ENCODE peak calls at places on chromosomes 3 and 15, in ten cellular contexts. One of them, this sample, is unnamed.

GRCh38 chr15:67021455-67021854 is 43.9 kb upstream of the SMAD3 start:
- DNase-seq in AG04449: no peak
- DNase-seq in stomach: no peak
- DNase-seq in dorsolateral prefrontal cortex: no peak
- DNase-seq in AG10803: no peak
- DNase-seq in A673: no peak
- DNase-seq in cardiac muscle cell: no peak
- DNase-seq in CD8-positive, alpha-beta T cell: no peak
- DNase-seq in choroid plexus epithelial cell: no peak
- DNase-seq in bronchial epithelial cell: peak; percentile 69
- DNase-seq in this sample: no peak

GRCh38 chr3:87298111-87298718 is 21.8 kb upstream of the POU1F1 start:
- DNase-seq in AG04449: no peak
- DNase-seq in stomach: no peak
- DNase-seq in dorsolateral prefrontal cortex: no peak
- DNase-seq in AG10803: peak; percentile 28
- DNase-seq in A673: peak; percentile 84
- DNase-seq in cardiac muscle cell: peak; percentile 51
- DNase-seq in CD8-positive, alpha-beta T cell: no peak
- DNase-seq in choroid plexus epithelial cell: peak; percentile 72
- DNase-seq in bronchial epithelial cell: peak; percentile 47
- DNase-seq in this sample: no peak

GRCh38 chr3:174862101-174862500 is 3.0 kb downstream of the NAALADL2 start:
- DNase-seq in AG04449: no peak
- DNase-seq in stomach: peak; percentile 60
- DNase-seq in dorsolateral prefrontal cortex: no peak
- DNase-seq in AG10803: no peak
- DNase-seq in A673: peak; percentile 1
- DNase-seq in cardiac muscle cell: peak; percentile 4
- DNase-seq in CD8-positive, alpha-beta T cell: no peak
- DNase-seq in choroid plexus epithelial cell: peak; percentile 41
- DNase-seq in bronchial epithelial cell: peak; percentile 77
- DNase-seq in this sample: no peak

GRCh38 chr3:12312010-12312409 is 23.1 kb downstream of the PPARG start:
- DNase-seq in AG04449: no peak
- DNase-seq in stomach: no peak
- DNase-seq in dorsolateral prefrontal cortex: no peak
- DNase-seq in AG10803: no peak
- DNase-seq in A673: no peak
- DNase-seq in cardiac muscle cell: no peak
- DNase-seq in CD8-positive, alpha-beta T cell: no peak
- DNase-seq in choroid plexus epithelial cell: no peak
- DNase-seq in bronchial epithelial cell: peak; percentile 59
- DNase-seq in this sample: no peak

GRCh38 chr3:186849392-186849975 is 7.0 kb downstream of the ADIPOQ start:
- DNase-seq in AG04449: no peak
- DNase-seq in stomach: no peak
- DNase-seq in dorsolateral prefrontal cortex: no peak
- DNase-seq in AG10803: no peak
- DNase-seq in A673: peak; percentile 67
- DNase-seq in cardiac muscle cell: peak; percentile 59
- DNase-seq in CD8-positive, alpha-beta T cell: no peak
- DNase-seq in choroid plexus epithelial cell: peak; percentile 76
- DNase-seq in bronchial epithelial cell: peak; percentile 63
- DNase-seq in this sample: peak; percentile 29

GRCh38 chr3:129016725-129017530 is 15.8 kb downstream of the EFCC1 start:
- DNase-seq in AG04449: no peak
- DNase-seq in stomach: no peak
- DNase-seq in dorsolateral prefrontal cortex: no peak
- DNase-seq in AG10803: no peak
- DNase-seq in A673: no peak
- DNase-seq in cardiac muscle cell: no peak
- DNase-seq in CD8-positive, alpha-beta T cell: no peak
- DNase-seq in choroid plexus epithelial cell: no peak
- DNase-seq in bronchial epithelial cell: no peak
- DNase-seq in this sample: no peak

GRCh38 chr3:4818164-4818563 is 161.1 kb upstream of the BHLHE40 start:
- DNase-seq in AG04449: no peak
- DNase-seq in stomach: no peak
- DNase-seq in dorsolateral prefrontal cortex: no peak
- DNase-seq in AG10803: no peak
- DNase-seq in A673: no peak
- DNase-seq in cardiac muscle cell: no peak
- DNase-seq in CD8-positive, alpha-beta T cell: no peak
- DNase-seq in choroid plexus epithelial cell: no peak
- DNase-seq in bronchial epithelial cell: no peak
- DNase-seq in this sample: no peak

GRCh38 chr3:136142592-136142991 is 53.5 kb downstream of the MSL2 start:
- DNase-seq in AG04449: peak; percentile 73
- DNase-seq in stomach: no peak
- DNase-seq in dorsolateral prefrontal cortex: no peak
- DNase-seq in AG10803: peak; percentile 94
- DNase-seq in A673: peak; percentile 90
- DNase-seq in cardiac muscle cell: no peak
- DNase-seq in CD8-positive, alpha-beta T cell: no peak
- DNase-seq in choroid plexus epithelial cell: peak; percentile 87
- DNase-seq in bronchial epithelial cell: peak; percentile 98
- DNase-seq in this sample: no peak

GRCh38 chr15:48021336-48022086 is 99.3 kb upstream of the SLC24A5 start:
- DNase-seq in AG04449: no peak
- DNase-seq in stomach: no peak
- DNase-seq in dorsolateral prefrontal cortex: no peak
- DNase-seq in AG10803: no peak
- DNase-seq in A673: no peak
- DNase-seq in cardiac muscle cell: peak; percentile 14
- DNase-seq in CD8-positive, alpha-beta T cell: no peak
- DNase-seq in choroid plexus epithelial cell: peak; percentile 57
- DNase-seq in bronchial epithelial cell: peak; percentile 48
- DNase-seq in this sample: no peak

GRCh38 chr15:34795267-34796081 is at the start of gene ACTC1:
- DNase-seq in AG04449: no peak
- DNase-seq in stomach: peak; percentile 27
- DNase-seq in dorsolateral prefrontal cortex: peak; percentile 64
- DNase-seq in AG10803: peak; percentile 54
- DNase-seq in A673: no peak
- DNase-seq in cardiac muscle cell: peak; percentile 96
- DNase-seq in CD8-positive, alpha-beta T cell: no peak
- DNase-seq in choroid plexus epithelial cell: peak; percentile 37
- DNase-seq in bronchial epithelial cell: peak; percentile 21
- DNase-seq in this sample: no peak

GRCh38 chr15:41417812-41418211 is 917 bp downstream of the RTF1 start:
- DNase-seq in AG04449: no peak
- DNase-seq in stomach: no peak
- DNase-seq in dorsolateral prefrontal cortex: no peak
- DNase-seq in AG10803: peak; percentile 22
- DNase-seq in A673: no peak
- DNase-seq in cardiac muscle cell: peak; percentile 16
- DNase-seq in CD8-positive, alpha-beta T cell: no peak
- DNase-seq in choroid plexus epithelial cell: peak; percentile 27
- DNase-seq in bronchial epithelial cell: no peak
- DNase-seq in this sample: no peak

GRCh38 chr15:85905626-85906025 is 110.9 kb upstream of the KLHL25 start:
- DNase-seq in AG04449: no peak
- DNase-seq in stomach: no peak
- DNase-seq in dorsolateral prefrontal cortex: no peak
- DNase-seq in AG10803: no peak
- DNase-seq in A673: no peak
- DNase-seq in cardiac muscle cell: no peak
- DNase-seq in CD8-positive, alpha-beta T cell: no peak
- DNase-seq in choroid plexus epithelial cell: no peak
- DNase-seq in bronchial epithelial cell: no peak
- DNase-seq in this sample: no peak

GRCh38 chr3:15439476-15439875 is 12.1 kb downstream of the EAF1 start:
- DNase-seq in AG04449: no peak
- DNase-seq in stomach: no peak
- DNase-seq in dorsolateral prefrontal cortex: no peak
- DNase-seq in AG10803: peak; percentile 36
- DNase-seq in A673: no peak
- DNase-seq in cardiac muscle cell: no peak
- DNase-seq in CD8-positive, alpha-beta T cell: no peak
- DNase-seq in choroid plexus epithelial cell: no peak
- DNase-seq in bronchial epithelial cell: peak; percentile 68
- DNase-seq in this sample: no peak

GRCh38 chr15:43091859-43092258 is 14.0 kb downstream of the UBR1 start:
- DNase-seq in AG04449: no peak
- DNase-seq in stomach: no peak
- DNase-seq in dorsolateral prefrontal cortex: no peak
- DNase-seq in AG10803: no peak
- DNase-seq in A673: no peak
- DNase-seq in cardiac muscle cell: no peak
- DNase-seq in CD8-positive, alpha-beta T cell: no peak
- DNase-seq in choroid plexus epithelial cell: no peak
- DNase-seq in bronchial epithelial cell: no peak
- DNase-seq in this sample: no peak

GRCh38 chr3:141659821-141660597 is 78.1 kb upstream of the RNF7 start:
- DNase-seq in AG04449: no peak
- DNase-seq in stomach: peak; percentile 64
- DNase-seq in dorsolateral prefrontal cortex: peak; percentile 64
- DNase-seq in AG10803: peak; percentile 44
- DNase-seq in A673: peak; percentile 43
- DNase-seq in cardiac muscle cell: peak; percentile 83
- DNase-seq in CD8-positive, alpha-beta T cell: no peak
- DNase-seq in choroid plexus epithelial cell: peak; percentile 33
- DNase-seq in bronchial epithelial cell: no peak
- DNase-seq in this sample: peak; percentile 41

GRCh38 chr15:65336767-65337435 is 32.4 kb downstream of the RNU5B-1 start:
- DNase-seq in AG04449: no peak
- DNase-seq in stomach: no peak
- DNase-seq in dorsolateral prefrontal cortex: peak; percentile 21
- DNase-seq in AG10803: no peak
- DNase-seq in A673: peak; percentile 17
- DNase-seq in cardiac muscle cell: no peak
- DNase-seq in CD8-positive, alpha-beta T cell: no peak
- DNase-seq in choroid plexus epithelial cell: no peak
- DNase-seq in bronchial epithelial cell: no peak
- DNase-seq in this sample: no peak

GRCh38 chr15:80703965-80704364 is 8.9 kb downstream of the ABHD17C start:
- DNase-seq in AG04449: no peak
- DNase-seq in stomach: no peak
- DNase-seq in dorsolateral prefrontal cortex: no peak
- DNase-seq in AG10803: no peak
- DNase-seq in A673: no peak
- DNase-seq in cardiac muscle cell: no peak
- DNase-seq in CD8-positive, alpha-beta T cell: no peak
- DNase-seq in choroid plexus epithelial cell: no peak
- DNase-seq in bronchial epithelial cell: no peak
- DNase-seq in this sample: no peak

DNA sequence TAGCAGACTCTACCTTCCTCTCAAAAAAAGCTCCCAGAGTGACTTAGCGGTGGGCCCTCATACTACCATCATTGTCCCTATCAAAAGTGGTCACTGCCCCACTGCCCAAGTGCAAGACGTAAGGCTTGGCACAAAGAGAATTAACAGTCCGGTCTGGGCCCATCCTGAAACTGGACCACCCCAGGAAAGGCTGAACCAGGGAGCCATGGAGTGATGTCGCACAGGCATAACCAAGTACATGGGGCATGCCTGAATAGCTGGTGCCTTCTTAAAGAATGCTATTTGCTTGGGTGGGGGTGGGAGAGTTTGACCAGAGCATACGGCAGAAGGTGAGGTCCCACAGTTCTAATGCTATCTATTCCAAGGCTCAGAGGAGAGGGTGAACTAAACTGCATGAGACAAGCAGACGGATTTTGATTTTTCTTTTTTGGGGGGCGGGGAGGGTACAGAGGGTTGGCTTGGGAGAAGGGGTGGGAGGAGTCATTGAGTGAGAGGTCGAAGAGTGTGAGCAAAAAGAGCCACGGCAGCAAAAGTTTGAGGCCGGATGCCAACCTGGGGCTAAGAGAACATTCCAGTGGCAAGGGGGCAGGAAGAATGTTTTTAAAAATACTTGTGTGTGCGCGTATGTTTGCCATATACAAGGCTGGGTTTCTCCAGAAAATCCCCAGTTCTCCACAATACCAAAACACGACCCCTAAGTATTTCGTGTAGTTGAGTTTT is 50.2 kb downstream of the FAM174B start:
- DNase-seq in AG04449: no peak
- DNase-seq in stomach: no peak
- DNase-seq in dorsolateral prefrontal cortex: no peak
- DNase-seq in AG10803: peak; percentile 16
- DNase-seq in A673: no peak
- DNase-seq in cardiac muscle cell: no peak
- DNase-seq in CD8-positive, alpha-beta T cell: no peak
- DNase-seq in choroid plexus epithelial cell: no peak
- DNase-seq in bronchial epithelial cell: no peak
- DNase-seq in this sample: no peak
- TF ChIP-seq CTCF in AG04449: no peak
- TF ChIP-seq CTCF in stomach: no peak
- TF ChIP-seq CTCF in dorsolateral prefrontal cortex: no peak
- TF ChIP-seq CTCF in AG10803: no peak
- TF ChIP-seq CTCF in A673: no peak
- TF ChIP-seq CTCF in cardiac muscle cell: no peak
- TF ChIP-seq CTCF in CD8-positive, alpha-beta T cell: no peak
- TF ChIP-seq CTCF in choroid plexus epithelial cell: no peak
- TF ChIP-seq CTCF in bronchial epithelial cell: no peak
- TF ChIP-seq CTCF in this sample: no peak

GRCh38 chr15:83973816-83974215 is 261.8 kb upstream of the GOLGA6L4 start:
- DNase-seq in AG04449: no peak
- DNase-seq in stomach: no peak
- DNase-seq in dorsolateral prefrontal cortex: no peak
- DNase-seq in AG10803: no peak
- DNase-seq in A673: peak; percentile 37
- DNase-seq in cardiac muscle cell: no peak
- DNase-seq in CD8-positive, alpha-beta T cell: no peak
- DNase-seq in choroid plexus epithelial cell: peak; percentile 36
- DNase-seq in bronchial epithelial cell: peak; percentile 11
- DNase-seq in this sample: no peak
- TF ChIP-seq CTCF in AG04449: no peak
- TF ChIP-seq CTCF in stomach: no peak
- TF ChIP-seq CTCF in dorsolateral prefrontal cortex: no peak
- TF ChIP-seq CTCF in AG10803: peak; percentile 30
- TF ChIP-seq CTCF in A673: peak; percentile 69
- TF ChIP-seq CTCF in cardiac muscle cell: peak; percentile 47
- TF ChIP-seq CTCF in CD8-positive, alpha-beta T cell: no peak
- TF ChIP-seq CTCF in choroid plexus epithelial cell: peak; percentile 62
- TF ChIP-seq CTCF in bronchial epithelial cell: peak; percentile 58
- TF ChIP-seq CTCF in this sample: peak; percentile 15

GRCh38 chr3:134453631-134454030 is 32.2 kb downstream of the ANAPC13 start:
- DNase-seq in AG04449: no peak
- DNase-seq in stomach: no peak
- DNase-seq in dorsolateral prefrontal cortex: no peak
- DNase-seq in AG10803: no peak
- DNase-seq in A673: peak; percentile 57
- DNase-seq in cardiac muscle cell: no peak
- DNase-seq in CD8-positive, alpha-beta T cell: no peak
- DNase-seq in choroid plexus epithelial cell: peak; percentile 38
- DNase-seq in bronchial epithelial cell: no peak
- DNase-seq in this sample: no peak
- TF ChIP-seq CTCF in AG04449: no peak
- TF ChIP-seq CTCF in stomach: no peak
- TF ChIP-seq CTCF in dorsolateral prefrontal cortex: no peak
- TF ChIP-seq CTCF in AG10803: peak; percentile 18
- TF ChIP-seq CTCF in A673: peak; percentile 54
- TF ChIP-seq CTCF in cardiac muscle cell: peak; percentile 11
- TF ChIP-seq CTCF in CD8-positive, alpha-beta T cell: no peak
- TF ChIP-seq CTCF in choroid plexus epithelial cell: peak; percentile 46
- TF ChIP-seq CTCF in bronchial epithelial cell: no peak
- TF ChIP-seq CTCF in this sample: peak; percentile 20

DNA sequence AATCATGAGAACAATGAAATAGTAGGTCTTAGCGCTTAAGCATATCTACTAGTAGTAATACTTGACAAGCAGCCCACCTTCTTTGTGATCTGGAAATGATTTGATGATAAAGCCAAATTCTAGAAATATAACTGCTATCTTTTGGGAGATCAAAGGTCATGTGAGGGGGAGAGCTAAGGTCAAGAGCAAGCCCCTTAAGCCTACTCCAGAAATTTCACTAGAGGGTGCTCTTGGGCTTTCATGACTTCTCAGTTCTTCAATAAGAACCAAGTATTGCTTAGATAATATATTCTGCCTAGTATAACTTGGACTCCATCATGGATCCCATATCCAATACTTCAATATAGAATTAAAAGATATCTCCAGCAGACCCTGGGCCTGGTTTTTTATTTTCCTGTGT is 319.6 kb downstream of the ZBTB20 start:
- DNase-seq in AG04449: peak; percentile 3
- DNase-seq in stomach: no peak
- DNase-seq in dorsolateral prefrontal cortex: no peak
- DNase-seq in AG10803: peak; percentile 57
- DNase-seq in A673: peak; percentile 61
- DNase-seq in cardiac muscle cell: peak; percentile 59
- DNase-seq in CD8-positive, alpha-beta T cell: no peak
- DNase-seq in choroid plexus epithelial cell: peak; percentile 72
- DNase-seq in bronchial epithelial cell: peak; percentile 62
- DNase-seq in this sample: no peak
- TF ChIP-seq CTCF in AG04449: peak; percentile 49
- TF ChIP-seq CTCF in stomach: no peak
- TF ChIP-seq CTCF in dorsolateral prefrontal cortex: peak; percentile 72
- TF ChIP-seq CTCF in AG10803: peak; percentile 74
- TF ChIP-seq CTCF in A673: peak; percentile 64
- TF ChIP-seq CTCF in cardiac muscle cell: peak; percentile 56
- TF ChIP-seq CTCF in CD8-positive, alpha-beta T cell: peak; percentile 22
- TF ChIP-seq CTCF in choroid plexus epithelial cell: peak; percentile 81
- TF ChIP-seq CTCF in bronchial epithelial cell: peak; percentile 53
- TF ChIP-seq CTCF in this sample: peak; percentile 30